ENCODE peak calls at places on chromosomes 7 and 10, in four cellular contexts. E, X, H and L are unnamed samples.

GRCh38 chr7:14507617-14508016 is 394.9 kb downstream of the DGKB start:
- DNase-seq in E (peak), X (no peak), H (no peak), L (no peak)

GRCh38 chr7:16753102-16753931 is at the start of gene TSPAN13:
- DNase-seq in H (peak), E (peak), X (peak), L (no peak)

GRCh38 chr7:68491523-68492358 is 1106.5 kb upstream of the AUTS2 start:
- DNase-seq in H (no peak), E (no peak), X (no peak), L (no peak)

GRCh38 chr10:44293842-44294241 is 91.1 kb downstream of the CXCL12 start:
- DNase-seq in X (peak), E (peak), H (no peak), L (peak)

GRCh38 chr7:18541189-18541870 is 45.8 kb downstream of the HDAC9 start:
- DNase-seq in X (peak), H (no peak), E (peak), L (no peak)

GRCh38 chr10:77737608-77738007 is 100.0 kb upstream of the KCNMA1 start:
- DNase-seq in E (no peak), X (no peak), H (no peak), L (peak)

GRCh38 chr7:25968205-25968993 is 183.6 kb upstream of the NFE2L3 start:
- DNase-seq in E (peak), X (no peak), H (no peak), L (no peak)

GRCh38 chr10:69439350-69439739 is 11.9 kb upstream of the TSPAN15 start:
- DNase-seq in E (peak), H (no peak), X (no peak), L (no peak)

GRCh38 chr7:7595451-7595850 is 28.8 kb downstream of the MIOS start:
- DNase-seq in H (no peak), X (no peak), E (no peak), L (no peak)

GRCh38 chr7:135755351-135755753 is 6.7 kb upstream of the FAM180A start:
- DNase-seq in E (peak), X (peak), H (no peak), L (no peak)

GRCh38 chr10:13891542-13892431 is 305.0 kb downstream of the PRPF18 start:
- DNase-seq in H (peak), E (no peak), X (peak), L (no peak)

GRCh38 chr10:92087750-92088395 is 164.3 kb downstream of the BTAF1 start:
- DNase-seq in X (peak), E (peak), H (peak), L (peak)

DNA sequence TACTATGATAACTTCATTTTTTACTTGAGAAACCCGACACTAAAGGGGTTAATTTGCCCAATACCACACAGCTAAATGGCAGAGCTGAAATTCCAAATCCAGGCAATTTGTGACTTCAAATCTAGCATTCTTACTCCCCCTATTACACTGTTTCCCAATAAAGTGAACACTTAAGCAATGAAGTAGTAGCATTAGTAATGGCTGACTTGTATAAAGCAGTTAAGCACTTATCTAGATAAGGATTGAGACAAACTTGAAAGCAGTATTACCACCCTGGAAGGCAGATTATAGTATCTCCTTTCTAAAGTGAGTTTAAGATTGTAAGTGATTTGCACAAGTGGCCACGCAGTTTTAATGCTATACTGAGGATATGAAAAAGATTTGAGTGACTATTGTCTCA is 39.3 kb downstream of the WASL start:
- DNase-seq in E (no peak), H (no peak), X (no peak), L (no peak)
- H3K4me3 ChIP-seq in E (no peak), H (no peak), X (no peak), L (no peak)

GRCh38 chr7:101087334-101088068 is 2.2 kb downstream of the TRIM56 start:
- DNase-seq in E (no peak), H (no peak), X (no peak), L (no peak)

GRCh38 chr7:101089876-101090275 is 4.6 kb downstream of the TRIM56 start:
- DNase-seq in X (no peak), E (no peak), H (no peak), L (no peak)

GRCh38 chr7:101085000-101085948 is at the start of gene TRIM56:
- DNase-seq in X (peak), H (peak), E (peak), L (peak)

GRCh38 chr7:101088858-101089529 is 3.7 kb downstream of the TRIM56 start:
- DNase-seq in X (no peak), E (no peak), H (no peak), L (no peak)

GRCh38 chr7:101088069-101088425 is 2.8 kb downstream of the TRIM56 start:
- DNase-seq in H (no peak), E (no peak), X (no peak), L (no peak)
- H3K27ac ChIP-seq in H (no peak), E (no peak), X (peak), L (no peak)

GRCh38 chr10:124003481-124004371 is 89.7 kb downstream of the CHST15 start:
- DNase-seq in X (peak), H (no peak), E (no peak), L (no peak)
- TF ChIP-seq CTCF in X (no peak), H (no peak), E (no peak), L (no peak)

DNA sequence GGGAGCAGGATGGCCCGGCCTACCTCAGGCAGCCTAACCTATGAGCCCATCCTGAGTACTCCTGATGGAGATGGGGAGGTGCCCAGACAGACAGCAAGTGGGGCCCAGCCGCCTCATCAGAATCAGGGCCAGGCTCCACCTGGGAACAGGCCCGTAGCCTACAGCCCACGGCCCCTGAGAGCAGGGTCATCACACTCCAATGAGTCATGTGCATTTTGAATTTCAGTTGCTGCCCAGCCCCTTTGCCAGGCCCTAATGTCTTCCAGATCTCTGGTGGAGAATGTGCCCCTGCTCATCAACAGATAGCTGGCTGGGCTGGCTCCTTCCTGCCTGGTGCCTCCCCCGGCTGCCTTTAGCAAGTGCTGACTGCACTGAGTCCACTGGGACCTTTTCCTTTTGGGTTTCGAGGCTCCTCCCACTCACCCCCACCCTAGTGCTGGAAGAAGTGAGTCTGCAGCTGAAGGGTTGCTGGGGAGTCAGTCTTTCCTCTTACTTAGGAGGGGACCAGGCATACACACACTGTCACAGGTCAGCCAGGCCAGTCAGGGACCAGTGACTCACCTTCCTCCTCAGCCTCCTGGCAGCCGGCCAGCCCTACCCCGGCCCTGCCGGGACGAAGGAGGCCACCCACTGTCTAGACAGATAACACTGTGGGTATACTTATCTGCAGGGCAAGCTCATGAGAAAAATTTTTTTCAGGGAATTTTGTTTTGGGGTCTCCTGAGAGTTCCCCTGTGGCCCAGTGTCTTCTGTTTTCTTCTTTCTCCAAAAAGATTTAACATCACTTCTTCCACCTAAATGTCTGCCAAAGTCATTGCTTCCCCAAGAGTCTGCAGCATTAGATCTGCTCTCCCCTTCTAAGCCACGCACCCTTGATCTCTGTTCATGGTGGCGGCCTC is 9.1 kb upstream of the ASIC3 start:
- DNase-seq in X (peak), E (peak), H (no peak), L (no peak)
- H3K4me3 ChIP-seq in X (no peak), E (no peak), H (no peak), L (no peak)

GRCh38 chr10:51770719-51771118 is 71.3 kb upstream of the CSTF2T start:
- DNase-seq in X (no peak), H (no peak), E (peak), L (no peak)

GRCh38 chr10:51773681-51774080 is 74.3 kb upstream of the CSTF2T start:
- DNase-seq in E (no peak), H (no peak), X (no peak), L (no peak)

GRCh38 chr10:51766423-51767145 is 67.2 kb upstream of the CSTF2T start:
- DNase-seq in X (no peak), H (no peak), E (no peak), L (no peak)

GRCh38 chr10:51768886-51769285 is 69.5 kb upstream of the CSTF2T start:
- DNase-seq in E (no peak), X (no peak), H (no peak), L (no peak)

DNA sequence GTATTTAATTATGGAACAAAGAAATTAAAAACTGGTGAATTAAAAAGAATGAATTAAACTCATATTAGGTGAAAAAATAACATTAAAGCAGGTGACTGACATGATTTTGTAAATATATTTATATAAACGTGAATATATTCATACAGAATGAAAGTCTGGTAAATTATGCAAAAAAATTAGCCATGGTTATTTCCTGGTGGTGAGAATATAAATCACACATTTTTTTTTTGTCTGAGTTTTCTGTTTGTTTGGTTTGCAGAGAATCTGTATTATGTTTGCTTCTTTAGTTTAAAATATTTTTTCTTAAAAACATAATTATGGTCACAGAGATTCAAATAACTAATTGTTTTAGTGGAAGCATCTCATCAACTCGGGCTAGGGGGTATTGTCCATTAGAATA is 73.0 kb upstream of the CSTF2T start:
- DNase-seq in X (no peak), E (no peak), H (no peak), L (no peak)
- H3K27ac ChIP-seq in X (no peak), E (no peak), H (no peak), L (no peak)

DNA sequence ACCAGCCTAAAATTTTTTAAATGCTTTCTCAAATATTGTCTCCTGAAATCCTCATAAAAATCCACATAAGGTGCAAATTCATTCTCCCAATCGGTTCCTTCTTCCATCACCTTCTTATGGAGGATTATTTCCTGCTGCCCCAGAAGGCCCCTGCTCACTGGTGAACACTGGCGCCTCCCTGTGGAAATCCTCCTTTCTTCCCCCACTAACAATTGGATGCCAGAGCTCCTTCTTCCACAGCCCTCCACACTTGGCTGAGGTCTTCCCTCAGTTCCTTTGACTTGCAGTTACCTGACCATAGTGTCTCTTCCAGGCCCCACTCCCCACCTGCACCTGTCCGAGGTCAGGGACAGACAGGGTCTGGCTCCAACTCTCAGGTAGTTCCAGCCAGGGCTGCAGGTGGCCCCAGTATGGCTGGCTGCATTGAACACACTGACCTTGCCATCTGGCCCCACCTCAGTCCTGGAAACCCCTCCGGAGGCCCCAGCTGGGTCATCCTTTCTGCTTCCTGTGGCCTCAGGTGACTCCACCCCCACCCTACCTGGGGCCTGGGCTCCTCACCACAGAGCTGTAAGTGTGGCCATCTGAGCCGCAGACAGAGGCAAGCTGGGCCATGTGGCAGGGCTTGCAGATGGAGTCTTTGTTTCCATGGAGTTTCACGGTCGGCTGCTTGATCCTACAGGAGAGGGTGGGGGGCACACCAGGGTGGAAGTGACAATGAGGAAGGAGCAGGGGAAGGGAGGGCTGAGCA is 18.4 kb downstream of the SPOCK2 start:
- DNase-seq in H (peak), X (no peak), E (no peak), L (no peak)
- TF ChIP-seq CTCF in H (peak), X (no peak), E (no peak), L (peak)

GRCh38 chr7:23539494-23539907 is 7.7 kb upstream of the TRA2A start:
- DNase-seq in H (no peak), E (no peak), X (no peak), L (no peak)
- H3K4me3 ChIP-seq in H (no peak), E (no peak), X (no peak), L (no peak)